ENCODE peak calls at places on chromosomes 12 and 14, in four cellular contexts. One of them, this sample, is unnamed.
A peak's percentile ranks its signal among the peaks of the same experiment; 100 is the strongest.

GRCh38 chr12:95674631-95675030 is 115.9 kb downstream of the NTN4 start:
- DNase-seq in psoas muscle: no peak
- DNase-seq in pancreas: no peak
- DNase-seq in SK-N-SH: peak; percentile 75
- DNase-seq in this sample: no peak

GRCh38 chr12:12018454-12018853 is 52.3 kb upstream of the BCL2L14 start:
- DNase-seq in pancreas: no peak
- DNase-seq in psoas muscle: no peak
- DNase-seq in SK-N-SH: no peak
- DNase-seq in this sample: peak; percentile 74

GRCh38 chr12:129676411-129676810 is 227.4 kb downstream of the TMEM132D start:
- DNase-seq in pancreas: no peak
- DNase-seq in psoas muscle: no peak
- DNase-seq in SK-N-SH: no peak
- DNase-seq in this sample: no peak

GRCh38 chr12:2751686-2752085 is 43.1 kb upstream of the FKBP4 start:
- DNase-seq in SK-N-SH: peak; percentile 32
- DNase-seq in psoas muscle: no peak
- DNase-seq in pancreas: no peak
- DNase-seq in this sample: no peak

GRCh38 chr12:64392221-64392620 is 1.7 kb upstream of the C12orf56 start:
- DNase-seq in pancreas: no peak
- DNase-seq in psoas muscle: no peak
- DNase-seq in SK-N-SH: no peak
- DNase-seq in this sample: no peak

GRCh38 chr14:101078105-101078891 is 174.8 kb upstream of the RTL1 start:
- DNase-seq in SK-N-SH: no peak
- DNase-seq in pancreas: no peak
- DNase-seq in psoas muscle: no peak
- DNase-seq in this sample: no peak

GRCh38 chr12:68405292-68405900 is 73.2 kb upstream of the MDM1 start:
- DNase-seq in pancreas: no peak
- DNase-seq in SK-N-SH: no peak
- DNase-seq in psoas muscle: no peak
- DNase-seq in this sample: no peak

GRCh38 chr12:16021666-16022065 is 110.5 kb downstream of the DERA start:
- DNase-seq in pancreas: no peak
- DNase-seq in psoas muscle: no peak
- DNase-seq in SK-N-SH: no peak
- DNase-seq in this sample: no peak

GRCh38 chr12:100199347-100200136 is 1.1 kb upstream of the ACTR6 start:
- DNase-seq in psoas muscle: peak; percentile 78
- DNase-seq in SK-N-SH: peak; percentile 83
- DNase-seq in pancreas: peak; percentile 86
- DNase-seq in this sample: peak; percentile 94

GRCh38 chr14:68790656-68791077 is 2.2 kb downstream of the ZFP36L1 start:
- DNase-seq in psoas muscle: no peak
- DNase-seq in pancreas: no peak
- DNase-seq in SK-N-SH: no peak
- DNase-seq in this sample: no peak

GRCh38 chr14:35399083-35399807 is 5.3 kb downstream of the NFKBIA start:
- DNase-seq in psoas muscle: no peak
- DNase-seq in pancreas: no peak
- DNase-seq in SK-N-SH: no peak
- DNase-seq in this sample: no peak

GRCh38 chr14:71355324-71356201 is 448.3 kb downstream of the PCNX1 start:
- DNase-seq in psoas muscle: no peak
- DNase-seq in pancreas: no peak
- DNase-seq in SK-N-SH: peak; percentile 33
- DNase-seq in this sample: no peak

GRCh38 chr12:79685068-79685467 is 5.7 kb downstream of the PAWR start:
- DNase-seq in SK-N-SH: no peak
- DNase-seq in pancreas: no peak
- DNase-seq in psoas muscle: no peak
- DNase-seq in this sample: no peak

GRCh38 chr12:40580346-40580745 is 111.9 kb upstream of the CNTN1 start:
- DNase-seq in pancreas: no peak
- DNase-seq in psoas muscle: no peak
- DNase-seq in SK-N-SH: no peak
- DNase-seq in this sample: no peak

GRCh38 chr12:6843118-6843902 is 2.6 kb downstream of the GNB3 start:
- DNase-seq in SK-N-SH: peak; percentile 53
- DNase-seq in psoas muscle: no peak
- DNase-seq in pancreas: no peak
- DNase-seq in this sample: no peak

GRCh38 chr12:3328081-3328480 is 162.9 kb upstream of the PRMT8 start:
- DNase-seq in SK-N-SH: no peak
- DNase-seq in psoas muscle: no peak
- DNase-seq in pancreas: no peak
- DNase-seq in this sample: peak; percentile 39

GRCh38 chr14:91420686-91421085 is 3.1 kb upstream of the CCDC88C start:
- DNase-seq in psoas muscle: no peak
- DNase-seq in pancreas: no peak
- DNase-seq in SK-N-SH: no peak
- DNase-seq in this sample: no peak

GRCh38 chr12:1911598-1912575 is 6.6 kb downstream of the CACNA2D4 start:
- DNase-seq in pancreas: no peak
- DNase-seq in SK-N-SH: peak; percentile 16
- DNase-seq in psoas muscle: peak; percentile 54
- DNase-seq in this sample: no peak

GRCh38 chr14:68594737-68595380 is 198.0 kb downstream of the ZFP36L1 start:
- DNase-seq in psoas muscle: no peak
- DNase-seq in pancreas: no peak
- DNase-seq in SK-N-SH: no peak
- DNase-seq in this sample: no peak

GRCh38 chr14:31559939-31560338 is 1.3 kb upstream of the NUBPL start:
- DNase-seq in psoas muscle: no peak
- DNase-seq in SK-N-SH: no peak
- DNase-seq in pancreas: peak; percentile 55
- DNase-seq in this sample: no peak

GRCh38 chr14:36319899-36320209 is 583 bp downstream of the MBIP start:
- DNase-seq in psoas muscle: no peak
- DNase-seq in SK-N-SH: no peak
- DNase-seq in pancreas: no peak
- DNase-seq in this sample: no peak

GRCh38 chr14:105865266-105865903 is 339.0 kb downstream of the TMEM121 start:
- DNase-seq in psoas muscle: no peak
- DNase-seq in pancreas: peak; percentile 43
- DNase-seq in SK-N-SH: no peak
- DNase-seq in this sample: no peak

GRCh38 chr12:34402228-34402898 is 380.1 kb downstream of the ALG10 start:
- DNase-seq in pancreas: peak; percentile 53
- DNase-seq in psoas muscle: peak; percentile 1
- DNase-seq in SK-N-SH: no peak
- DNase-seq in this sample: peak; percentile 56

GRCh38 chr12:45299132-45299692 is 83.3 kb downstream of the ANO6 start:
- DNase-seq in SK-N-SH: no peak
- DNase-seq in psoas muscle: no peak
- DNase-seq in pancreas: no peak
- DNase-seq in this sample: no peak

GRCh38 chr14:99707420-99707819 is 23.3 kb downstream of the CYP46A1 start:
- DNase-seq in SK-N-SH: no peak
- DNase-seq in psoas muscle: no peak
- DNase-seq in pancreas: no peak
- DNase-seq in this sample: no peak

GRCh38 chr12:78447373-78447772 is 417.2 kb upstream of the SYT1 start:
- DNase-seq in SK-N-SH: no peak
- DNase-seq in psoas muscle: no peak
- DNase-seq in pancreas: no peak
- DNase-seq in this sample: no peak

GRCh38 chr14:32608880-32609279 is 279.8 kb downstream of the AKAP6 start:
- DNase-seq in pancreas: no peak
- DNase-seq in psoas muscle: no peak
- DNase-seq in SK-N-SH: no peak
- DNase-seq in this sample: no peak

GRCh38 chr14:23173039-23173438 is 10.4 kb downstream of the SLC7A8 start:
- DNase-seq in pancreas: no peak
- DNase-seq in psoas muscle: no peak
- DNase-seq in SK-N-SH: no peak
- DNase-seq in this sample: no peak

GRCh38 chr12:95601626-95602025 is 50.4 kb upstream of the USP44 start:
- DNase-seq in psoas muscle: no peak
- DNase-seq in pancreas: no peak
- DNase-seq in SK-N-SH: no peak
- DNase-seq in this sample: no peak

GRCh38 chr12:86827409-86827808 is 571.2 kb upstream of the MGAT4C start:
- DNase-seq in SK-N-SH: no peak
- DNase-seq in psoas muscle: no peak
- DNase-seq in pancreas: no peak
- DNase-seq in this sample: no peak

GRCh38 chr14:105474478-105475268 is at the start of gene CRIP2:
- DNase-seq in SK-N-SH: peak; percentile 91
- DNase-seq in pancreas: peak; percentile 79
- DNase-seq in psoas muscle: peak; percentile 52
- DNase-seq in this sample: no peak

GRCh38 chr12:123614531-123614930 is 12.6 kb downstream of the DDX55 start:
- DNase-seq in psoas muscle: no peak
- DNase-seq in pancreas: no peak
- DNase-seq in SK-N-SH: no peak
- DNase-seq in this sample: no peak

GRCh38 chr12:123253606-123254459 is 17.8 kb downstream of the CDK2AP1 start:
- DNase-seq in SK-N-SH: no peak
- DNase-seq in psoas muscle: no peak
- DNase-seq in pancreas: no peak
- DNase-seq in this sample: no peak

GRCh38 chr14:74135386-74135785 is 50.6 kb downstream of the LIN52 start:
- DNase-seq in pancreas: no peak
- DNase-seq in psoas muscle: no peak
- DNase-seq in SK-N-SH: no peak
- DNase-seq in this sample: no peak

DNA sequence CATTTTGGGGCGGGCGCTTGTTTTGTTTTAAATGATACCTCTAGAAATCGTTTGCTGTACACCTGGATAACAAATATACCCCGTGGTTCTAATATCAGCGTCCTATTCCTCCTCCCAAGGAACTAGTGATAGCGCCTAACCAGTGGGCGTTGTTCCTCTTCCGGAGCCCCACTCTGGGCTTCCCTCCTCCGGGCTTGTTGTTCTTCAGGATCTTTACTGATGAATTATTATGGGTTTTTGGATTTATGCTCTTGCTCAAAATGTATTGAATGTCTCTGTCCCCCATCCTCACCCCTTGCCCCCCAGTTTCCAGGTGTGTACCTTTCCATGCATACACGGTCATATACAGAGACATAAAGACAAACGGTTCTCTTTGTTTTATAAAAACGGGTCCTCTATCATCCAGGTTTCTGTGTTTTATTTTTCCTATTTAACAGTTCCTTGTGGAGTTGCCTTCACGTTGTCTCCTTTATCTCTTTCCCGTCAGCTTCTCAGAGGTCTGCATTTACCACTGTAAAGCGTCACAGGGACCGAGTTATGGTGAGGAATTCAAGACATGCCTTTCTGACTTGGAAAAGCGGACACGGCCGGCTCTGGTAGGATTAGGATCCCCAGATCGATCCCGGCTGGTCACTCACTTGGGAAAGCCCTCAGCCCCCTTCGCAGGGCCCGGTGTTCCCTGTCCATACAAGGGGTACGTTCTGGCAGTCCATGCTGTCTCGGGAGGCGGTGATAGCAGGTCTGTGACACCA is 655 bp upstream of the PLEKHG3 start:
- DNase-seq in SK-N-SH: no peak
- DNase-seq in pancreas: no peak
- DNase-seq in psoas muscle: no peak
- DNase-seq in this sample: no peak
- H3K4me1 ChIP-seq in SK-N-SH: peaks cover 31% of the 10 kb centered on the region
- H3K4me1 ChIP-seq in pancreas: peaks cover 24% of the 10 kb centered on the region
- H3K4me1 ChIP-seq in psoas muscle: no peaks in the 10 kb centered on the region
- H3K4me1 ChIP-seq in this sample: peaks cover 38% of the 10 kb centered on the region

DNA sequence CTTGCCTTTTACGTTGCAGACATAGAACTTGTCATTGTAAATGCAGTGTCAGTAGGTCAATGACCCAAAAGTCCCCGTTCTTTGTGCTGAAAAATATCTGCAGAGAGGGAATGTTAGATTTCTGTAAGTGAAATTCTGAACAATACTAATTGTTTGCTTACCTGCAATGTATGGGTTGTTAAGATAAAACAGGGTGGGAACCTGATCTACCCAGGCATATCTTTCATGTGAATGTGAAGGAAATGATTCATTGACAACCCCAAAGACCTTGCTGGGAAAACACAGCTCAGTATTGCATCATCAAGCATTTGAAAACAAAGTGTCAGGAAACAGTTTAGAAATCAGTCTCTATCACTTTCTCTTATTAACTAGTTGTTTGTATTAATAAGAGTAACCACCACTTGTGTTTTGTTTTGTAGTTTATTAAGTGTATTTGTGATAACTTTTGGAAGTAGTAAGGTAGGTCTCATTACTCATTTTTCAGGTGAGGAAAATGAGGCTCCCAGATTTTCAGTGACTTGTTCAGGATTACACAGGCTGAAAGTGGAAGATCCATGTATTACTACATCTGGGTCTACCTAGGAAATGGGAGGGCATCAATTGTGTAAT is 57.9 kb upstream of the SLC38A2 start:
- DNase-seq in psoas muscle: no peak
- DNase-seq in SK-N-SH: no peak
- DNase-seq in pancreas: no peak
- DNase-seq in this sample: no peak
- H3K27ac ChIP-seq in psoas muscle: peak overlapping the region; percentile 68
- H3K27ac ChIP-seq in SK-N-SH: peak overlapping the region; percentile 99
- H3K27ac ChIP-seq in pancreas: no peak overlapping the region
- H3K27ac ChIP-seq in this sample: no peak overlapping the region

GRCh38 chr12:103965255-103965589 is 450 bp upstream of the TDG start:
- DNase-seq in SK-N-SH: no peak
- DNase-seq in pancreas: no peak
- DNase-seq in psoas muscle: no peak
- DNase-seq in this sample: no peak
- H3K4me1 ChIP-seq in SK-N-SH: peaks cover 6% of the 10 kb centered on the region
- H3K4me1 ChIP-seq in pancreas: peaks cover 6% of the 10 kb centered on the region
- H3K4me1 ChIP-seq in psoas muscle: peaks cover 47% of the 10 kb centered on the region
- H3K4me1 ChIP-seq in this sample: peaks cover 10% of the 10 kb centered on the region

GRCh38 chr12:92425152-92425551 is 277.6 kb upstream of the PLEKHG7 start:
- DNase-seq in pancreas: no peak
- DNase-seq in psoas muscle: no peak
- DNase-seq in SK-N-SH: no peak
- DNase-seq in this sample: no peak

GRCh38 chr12:92431146-92431545 is 271.6 kb upstream of the PLEKHG7 start:
- DNase-seq in SK-N-SH: no peak
- DNase-seq in pancreas: no peak
- DNase-seq in psoas muscle: no peak
- DNase-seq in this sample: no peak

GRCh38 chr12:92421701-92422100 is 276.1 kb upstream of the BTG1 start:
- DNase-seq in pancreas: no peak
- DNase-seq in SK-N-SH: no peak
- DNase-seq in psoas muscle: no peak
- DNase-seq in this sample: no peak

GRCh38 chr12:92424338-92424737 is 278.5 kb upstream of the PLEKHG7 start:
- DNase-seq in SK-N-SH: no peak
- DNase-seq in pancreas: no peak
- DNase-seq in psoas muscle: no peak
- DNase-seq in this sample: no peak

DNA sequence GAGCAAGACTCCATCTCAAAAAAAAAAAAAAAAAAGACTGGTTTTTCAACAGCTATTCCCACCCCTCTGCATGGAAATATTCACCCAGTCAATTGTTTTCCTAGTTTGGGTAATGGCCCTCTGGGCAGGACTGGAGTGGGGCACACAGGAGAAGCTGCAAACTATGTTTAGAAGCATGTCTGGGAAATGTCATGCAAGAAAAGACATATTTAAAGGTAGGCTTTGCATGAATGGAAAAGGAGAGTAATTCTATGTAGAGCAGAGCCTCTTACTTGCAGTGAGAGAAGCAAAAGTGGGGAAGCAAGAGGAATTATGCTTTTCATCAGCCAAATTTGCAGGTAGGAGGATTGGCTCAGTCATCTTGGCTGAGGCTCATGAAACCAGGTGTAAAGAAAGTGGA is 276.4 kb upstream of the PLEKHG7 start:
- DNase-seq in SK-N-SH: no peak
- DNase-seq in psoas muscle: no peak
- DNase-seq in pancreas: no peak
- DNase-seq in this sample: no peak
- H3K27ac ChIP-seq in SK-N-SH: no peak overlapping the region
- H3K27ac ChIP-seq in psoas muscle: no peak overlapping the region
- H3K27ac ChIP-seq in pancreas: no peak overlapping the region
- H3K27ac ChIP-seq in this sample: no peak overlapping the region

This sample was measured in kidney.